ENCODE peak calls at places on chromosomes 11 and 22, in ten cellular contexts. C is SK-N-DZ; B is Daoy; T is mucosa of gallbladder; P is DMS79; O is kidney tubule cell; M is stimulated activated CD4-positive, alpha-beta T cell treated with anti-CD3 and anti-CD28 coated beads, Interleukin-1b, Interleukin-23, amount 100 ng/mL, for 24 hours; Y is RPMI8226; D is putamen; S is AG04450. L is an unnamed sample.

GRCh38 chr22:44975444-44976262 is 34.2 kb downstream of the PHF21B start:
- DNase-seq in M (peak; percentile 48), S (peak; percentile 51), T (peak; percentile 79), P (no peak), O (peak; percentile 80), Y (peak; percentile 96), D (peak; percentile 39), C (peak; percentile 47), B (peak; percentile 87), L (peak; percentile 17)

GRCh38 chr11:8097062-8097814 is 16.2 kb downstream of the TUB start:
- DNase-seq in Y (no peak), B (no peak), P (no peak), M (no peak), T (no peak), C (no peak), O (no peak), D (no peak), S (no peak), L (no peak)

GRCh38 chr11:94866231-94866827 is 98.2 kb downstream of the AMOTL1 start:
- DNase-seq in T (no peak), B (peak; percentile 46), Y (no peak), P (no peak), O (no peak), C (no peak), S (no peak), D (no peak), M (no peak), L (no peak)

GRCh38 chr11:129543515-129544290 is 168.1 kb downstream of the BARX2 start:
- DNase-seq in D (no peak), M (no peak), T (no peak), C (no peak), S (no peak), P (no peak), B (no peak), O (no peak), Y (no peak), L (no peak)

GRCh38 chr11:1305558-1306056 is 3.8 kb downstream of the TOLLIP start:
- DNase-seq in B (no peak), D (no peak), P (no peak), O (peak; percentile 70), T (peak; percentile 10), Y (no peak), C (no peak), M (no peak), S (no peak), L (no peak)

GRCh38 chr11:132332521-132332920 is 962.1 kb downstream of the NTM start:
- DNase-seq in T (no peak), D (no peak), B (no peak), O (no peak), C (no peak), P (no peak), M (no peak), Y (no peak), S (no peak), L (no peak)

GRCh38 chr11:73269353-73270088 is 2.6 kb upstream of the P2RY6 start:
- DNase-seq in M (no peak), T (no peak), S (no peak), Y (peak; percentile 39), O (peak; percentile 19), C (peak; percentile 47), P (no peak), D (no peak), B (no peak), L (no peak)

GRCh38 chr22:19035474-19036228 is 86.6 kb downstream of the DGCR2 start:
- DNase-seq in C (peak; percentile 26), B (peak; percentile 20), T (no peak), M (no peak), D (no peak), S (no peak), O (no peak), Y (no peak), P (no peak), L (no peak)

GRCh38 chr11:82105331-82105992 is 628.2 kb downstream of the FAM181B start:
- DNase-seq in B (no peak), C (no peak), S (no peak), T (no peak), M (no peak), D (peak; percentile 59), O (no peak), Y (no peak), P (no peak), L (no peak)

L was measured in T-helper 17 cell.